ENCODE peak calls at places on chromosome X, in eight cellular contexts. J is GM12878; X is nephron progenitor cell; L is thyroid gland; Z is coronary artery; A is foreskin fibroblast; W is brain microvascular endothelial cell; I is CD8-positive, alpha-beta T cell. T is an unnamed sample.

GRCh38 chrX:110267874-110268273 is 50.0 kb downstream of the AMMECR1 start:
- DNase-seq in J (no peak), X (no peak), L (no peak), Z (no peak), A (no peak), W (no peak), I (no peak), T (no peak)

GRCh38 chrX:29746326-29746725 is 469.0 kb upstream of the MAGEB2 start:
- DNase-seq in J (no peak), X (no peak), L (no peak), Z (no peak), A (no peak), W (peak; percentile 6), I (no peak), T (peak; percentile 16)

GRCh38 chrX:10922158-10922557 is 189.0 kb upstream of the HCCS start:
- DNase-seq in J (no peak), X (no peak), L (peak; percentile 2), Z (no peak), A (peak; percentile 81), W (peak; percentile 72), I (no peak), T (peak; percentile 79)

GRCh38 chrX:107628662-107629532 is 587 bp downstream of the PRPS1 start:
- DNase-seq in J (no peak), X (peak; percentile 15), L (peak; percentile 38), Z (no peak), A (no peak), W (peak; percentile 17), I (peak; percentile 36), T (peak; percentile 23)

GRCh38 chrX:66638591-66639500 is at the start of gene EDA2R:
- DNase-seq in J (peak; percentile 60), X (peak; percentile 41), L (peak; percentile 71), Z (no peak), A (peak; percentile 86), W (peak; percentile 77), I (no peak), T (peak; percentile 88)

GRCh38 chrX:13716905-13717304 is 17.5 kb downstream of the TRAPPC2 start:
- DNase-seq in J (no peak), X (no peak), L (peak; percentile 12), Z (no peak), A (no peak), W (no peak), I (peak; percentile 43), T (no peak)

GRCh38 chrX:30489323-30489722 is 88.2 kb downstream of the TASL start:
- DNase-seq in J (no peak), X (no peak), L (no peak), Z (no peak), A (no peak), W (no peak), I (no peak), T (no peak)

GRCh38 chrX:13208281-13208935 is 111.4 kb downstream of the ATXN3L start:
- DNase-seq in J (no peak), X (no peak), L (no peak), Z (no peak), A (no peak), W (no peak), I (no peak), T (no peak)

GRCh38 chrX:65920620-65921019 is 119.3 kb downstream of the VSIG4 start:
- DNase-seq in J (no peak), X (peak; percentile 2), L (no peak), Z (no peak), A (no peak), W (no peak), I (no peak), T (no peak)

GRCh38 chrX:103398321-103398937 is 22.1 kb downstream of the BEX3 start:
- DNase-seq in J (no peak), X (no peak), L (no peak), Z (no peak), A (peak; percentile 84), W (peak; percentile 81), I (no peak), T (peak; percentile 74)

GRCh38 chrX:24858004-24858746 is 157.6 kb downstream of the ARX start:
- DNase-seq in J (no peak), X (no peak), L (no peak), Z (no peak), A (peak; percentile 62), W (no peak), I (no peak), T (no peak)

GRCh38 chrX:119755981-119756533 is 2.3 kb upstream of the SOWAHD start:
- DNase-seq in J (peak; percentile 85), X (no peak), L (no peak), Z (no peak), A (no peak), W (no peak), I (peak; percentile 30), T (no peak)

GRCh38 chrX:101287402-101287801 is 3.7 kb downstream of the TAF7L start:
- DNase-seq in J (peak; percentile 3), X (no peak), L (no peak), Z (no peak), A (peak; percentile 26), W (peak; percentile 59), I (peak; percentile 12), T (peak; percentile 45)

GRCh38 chrX:113412106-113412505 is 571.5 kb upstream of the AMOT start:
- DNase-seq in J (no peak), X (no peak), L (no peak), Z (no peak), A (no peak), W (no peak), I (no peak), T (no peak)

GRCh38 chrX:71650333-71650969 is 16.9 kb upstream of the LOC101059915 start:
- DNase-seq in J (no peak), X (no peak), L (peak; percentile 26), Z (peak; percentile 7), A (no peak), W (no peak), I (peak; percentile 31), T (no peak)

GRCh38 chrX:44873415-44874270 is 655 bp downstream of the KDM6A start:
- DNase-seq in J (no peak), X (peak; percentile 53), L (peak; percentile 47), Z (peak; percentile 78), A (peak; percentile 14), W (peak; percentile 51), I (peak; percentile 64), T (peak; percentile 17)

GRCh38 chrX:115467961-115468360 is 93.0 kb upstream of the PLS3 start:
- DNase-seq in J (no peak), X (no peak), L (no peak), Z (no peak), A (no peak), W (no peak), I (no peak), T (no peak)

GRCh38 chrX:151871244-151871643 is 41.4 kb upstream of the MAGEA4 start:
- DNase-seq in J (no peak), X (no peak), L (no peak), Z (no peak), A (peak; percentile 75), W (peak; percentile 92), I (no peak), T (peak; percentile 87)

GRCh38 chrX:153873282-153874090 is 12.5 kb downstream of the L1CAM start:
- DNase-seq in J (no peak), X (no peak), L (no peak), Z (no peak), A (no peak), W (no peak), I (no peak), T (no peak)

GRCh38 chrX:44785652-44786051 is 58.2 kb upstream of the DUSP21 start:
- DNase-seq in J (no peak), X (no peak), L (no peak), Z (no peak), A (peak; percentile 34), W (peak; percentile 50), I (no peak), T (peak; percentile 80)

GRCh38 chrX:51336584-51336983 is 4.0 kb downstream of the NUDT10 start:
- DNase-seq in J (no peak), X (peak; percentile 5), L (peak; percentile 10), Z (no peak), A (peak; percentile 9), W (peak; percentile 44), I (peak; percentile 15), T (peak; percentile 9)

GRCh38 chrX:71095971-71096701 is 485 bp downstream of the FOXO4 start:
- DNase-seq in J (no peak), X (peak; percentile 22), L (no peak), Z (peak; percentile 80), A (peak; percentile 24), W (no peak), I (peak; percentile 70), T (no peak)

GRCh38 chrX:150664290-150664689 is 28.9 kb upstream of the MTMR1 start:
- DNase-seq in J (no peak), X (no peak), L (peak; percentile 88), Z (no peak), A (no peak), W (no peak), I (no peak), T (no peak)

GRCh38 chrX:148530464-148531077 is 30.2 kb downstream of the AFF2 start:
- DNase-seq in J (no peak), X (no peak), L (peak; percentile 2), Z (no peak), A (peak; percentile 0), W (peak; percentile 18), I (peak; percentile 15), T (no peak)

GRCh38 chrX:152913915-152914314 is 16.0 kb downstream of the ZNF185 start:
- DNase-seq in J (no peak), X (no peak), L (no peak), Z (no peak), A (no peak), W (no peak), I (no peak), T (no peak)

GRCh38 chrX:133916984-133917722 is 68.2 kb downstream of the GPC3 start:
- DNase-seq in J (no peak), X (no peak), L (no peak), Z (no peak), A (no peak), W (no peak), I (no peak), T (no peak)

GRCh38 chrX:47218280-47218919 is at the start of gene CDK16:
- DNase-seq in J (peak; percentile 76), X (peak; percentile 80), L (peak; percentile 70), Z (peak; percentile 91), A (peak; percentile 70), W (peak; percentile 70), I (peak; percentile 76), T (peak; percentile 61)

GRCh38 chrX:100194073-100194775 is 215.8 kb downstream of the PCDH19 start:
- DNase-seq in J (no peak), X (no peak), L (no peak), Z (no peak), A (no peak), W (no peak), I (no peak), T (no peak)
- TF ChIP-seq CTCF in J (no peak), X (no peak), L (no peak), Z (no peak), A (no peak), W (no peak), I (no peak), T (no peak)

GRCh38 chrX:125646195-125646594 is 326.5 kb downstream of the TEX13C start:
- DNase-seq in J (no peak), X (no peak), L (no peak), Z (no peak), A (no peak), W (no peak), I (no peak), T (no peak)
- TF ChIP-seq CTCF in J (peak; percentile 35), X (no peak), L (no peak), Z (no peak), A (no peak), W (no peak), I (no peak), T (peak; percentile 18)

GRCh38 chrX:75649829-75650228 is 127.0 kb upstream of the ZDHHC15 start:
- DNase-seq in J (no peak), X (no peak), L (no peak), Z (no peak), A (no peak), W (no peak), I (no peak), T (no peak)
- TF ChIP-seq CTCF in J (no peak), X (no peak), L (no peak), Z (no peak), A (no peak), W (no peak), I (no peak), T (no peak)

GRCh38 chrX:42678133-42678532 is 99.8 kb downstream of the PPP1R2C start:
- DNase-seq in J (no peak), X (no peak), L (no peak), Z (no peak), A (no peak), W (peak; percentile 27), I (no peak), T (no peak)
- TF ChIP-seq CTCF in J (no peak), X (no peak), L (no peak), Z (no peak), A (no peak), W (no peak), I (no peak), T (no peak)

T was measured in HFFc6.